ENCODE peak calls at places on chromosomes 2 and 18, in ten cellular contexts. One of them, this sample, is unnamed.

GRCh38 chr18:76482971-76483691 is 11.9 kb downstream of the ZNF516 start:
- DNase-seq in skeletal muscle cell: no peak
- DNase-seq in non-pigmented ciliary epithelial cell: no peak
- DNase-seq in B cell: no peak
- DNase-seq in ureter: no peak
- DNase-seq in NCI-H345: no peak
- DNase-seq in lower lobe of right lung: no peak
- DNase-seq in right cardiac atrium: no peak
- DNase-seq in Daoy: no peak
- DNase-seq in brain microvascular endothelial cell: no peak
- DNase-seq in this sample: no peak

GRCh38 chr2:172090044-172090946 is 5.0 kb downstream of the DLX1 start:
- DNase-seq in Daoy: no peak
- DNase-seq in non-pigmented ciliary epithelial cell: no peak
- DNase-seq in B cell: peak; percentile 18
- DNase-seq in lower lobe of right lung: peak; percentile 41
- DNase-seq in skeletal muscle cell: no peak
- DNase-seq in ureter: no peak
- DNase-seq in right cardiac atrium: no peak
- DNase-seq in brain microvascular endothelial cell: no peak
- DNase-seq in NCI-H345: no peak
- DNase-seq in this sample: no peak

GRCh38 chr2:204899983-204900382 is 354.7 kb downstream of the PARD3B start:
- DNase-seq in NCI-H345: no peak
- DNase-seq in ureter: no peak
- DNase-seq in skeletal muscle cell: no peak
- DNase-seq in right cardiac atrium: no peak
- DNase-seq in non-pigmented ciliary epithelial cell: no peak
- DNase-seq in brain microvascular endothelial cell: no peak
- DNase-seq in B cell: no peak
- DNase-seq in Daoy: no peak
- DNase-seq in lower lobe of right lung: no peak
- DNase-seq in this sample: no peak

GRCh38 chr18:56505971-56506370 is 132.4 kb downstream of the TXNL1 start:
- DNase-seq in lower lobe of right lung: no peak
- DNase-seq in brain microvascular endothelial cell: no peak
- DNase-seq in right cardiac atrium: no peak
- DNase-seq in non-pigmented ciliary epithelial cell: no peak
- DNase-seq in ureter: no peak
- DNase-seq in NCI-H345: no peak
- DNase-seq in skeletal muscle cell: peak; percentile 10
- DNase-seq in Daoy: no peak
- DNase-seq in B cell: no peak
- DNase-seq in this sample: no peak

GRCh38 chr2:46029332-46029811 is 267.8 kb upstream of the EPAS1 start:
- DNase-seq in non-pigmented ciliary epithelial cell: peak; percentile 70
- DNase-seq in NCI-H345: peak; percentile 4
- DNase-seq in lower lobe of right lung: no peak
- DNase-seq in ureter: no peak
- DNase-seq in Daoy: peak; percentile 58
- DNase-seq in skeletal muscle cell: no peak
- DNase-seq in right cardiac atrium: peak; percentile 21
- DNase-seq in brain microvascular endothelial cell: no peak
- DNase-seq in B cell: no peak
- DNase-seq in this sample: no peak

GRCh38 chr2:43609304-43609883 is 13.6 kb upstream of the THADA start:
- DNase-seq in B cell: peak; percentile 62
- DNase-seq in right cardiac atrium: no peak
- DNase-seq in ureter: peak; percentile 45
- DNase-seq in non-pigmented ciliary epithelial cell: no peak
- DNase-seq in Daoy: peak; percentile 52
- DNase-seq in skeletal muscle cell: no peak
- DNase-seq in brain microvascular endothelial cell: peak; percentile 55
- DNase-seq in NCI-H345: peak; percentile 44
- DNase-seq in lower lobe of right lung: no peak
- DNase-seq in this sample: no peak

GRCh38 chr2:175111200-175111657 is 56.8 kb downstream of the ATF2 start:
- DNase-seq in right cardiac atrium: no peak
- DNase-seq in skeletal muscle cell: no peak
- DNase-seq in non-pigmented ciliary epithelial cell: no peak
- DNase-seq in ureter: no peak
- DNase-seq in NCI-H345: peak; percentile 20
- DNase-seq in brain microvascular endothelial cell: no peak
- DNase-seq in Daoy: peak; percentile 4
- DNase-seq in B cell: peak; percentile 44
- DNase-seq in lower lobe of right lung: no peak
- DNase-seq in this sample: no peak

GRCh38 chr2:187982668-187983067 is 309.0 kb upstream of the GULP1 start:
- DNase-seq in Daoy: peak; percentile 42
- DNase-seq in ureter: no peak
- DNase-seq in B cell: peak; percentile 4
- DNase-seq in NCI-H345: no peak
- DNase-seq in non-pigmented ciliary epithelial cell: peak; percentile 83
- DNase-seq in lower lobe of right lung: no peak
- DNase-seq in brain microvascular endothelial cell: peak; percentile 76
- DNase-seq in right cardiac atrium: no peak
- DNase-seq in skeletal muscle cell: peak; percentile 78
- DNase-seq in this sample: no peak

GRCh38 chr2:28291811-28292455 is 100.7 kb upstream of the FOSL2 start:
- DNase-seq in skeletal muscle cell: no peak
- DNase-seq in brain microvascular endothelial cell: no peak
- DNase-seq in lower lobe of right lung: no peak
- DNase-seq in ureter: no peak
- DNase-seq in right cardiac atrium: no peak
- DNase-seq in NCI-H345: no peak
- DNase-seq in Daoy: peak; percentile 73
- DNase-seq in B cell: no peak
- DNase-seq in non-pigmented ciliary epithelial cell: no peak
- DNase-seq in this sample: no peak

This sample was measured in amygdala.